ENCODE peak calls at places on chromosomes 12 and 14, in ten cellular contexts. M is BJ; Q is fibroblast of the aortic adventitia; N is foreskin fibroblast; L is CD8-positive, alpha-beta memory T cell; R is NCI-H2081; G is testis; B is choroid plexus epithelial cell; P is NB4; D is T-cell. T is an unnamed sample.

GRCh38 chr12:131105736-131106356 is 152.1 kb downstream of the ADGRD1 start:
- DNase-seq in M (no peak), Q (no peak), N (no peak), L (peak), R (no peak), G (no peak), B (no peak), P (peak), D (peak), T (no peak)

GRCh38 chr12:55470088-55470830 is at the start of gene OR6C70:
- DNase-seq in M (no peak), Q (no peak), N (no peak), L (no peak), R (no peak), G (no peak), B (no peak), P (no peak), D (no peak), T (no peak)

GRCh38 chr12:89980236-89980635 is 271.6 kb upstream of the ATP2B1 start:
- DNase-seq in M (peak), Q (peak), N (peak), L (no peak), R (no peak), G (no peak), B (peak), P (peak), D (no peak), T (no peak)

GRCh38 chr12:57475271-57476161 is 4.2 kb downstream of the ARHGAP9 start:
- DNase-seq in M (no peak), Q (peak), N (peak), L (no peak), R (no peak), G (peak), B (peak), P (no peak), D (no peak), T (no peak)

GRCh38 chr12:127628655-127629054 is 638.3 kb upstream of the TMEM132C start:
- DNase-seq in M (peak), Q (peak), N (peak), L (no peak), R (no peak), G (no peak), B (no peak), P (no peak), D (no peak), T (peak)

GRCh38 chr14:76773188-76773885 is 12.1 kb downstream of the VASH1 start:
- DNase-seq in M (peak), Q (peak), N (peak), L (no peak), R (no peak), G (peak), B (peak), P (peak), D (no peak), T (no peak)

GRCh38 chr12:120101617-120102016 is 14.9 kb downstream of the RAB35 start:
- DNase-seq in M (no peak), Q (no peak), N (no peak), L (no peak), R (no peak), G (no peak), B (no peak), P (no peak), D (no peak), T (no peak)

GRCh38 chr14:96409701-96410100 is 17.8 kb downstream of the AK7 start:
- DNase-seq in M (no peak), Q (peak), N (no peak), L (no peak), R (no peak), G (no peak), B (no peak), P (no peak), D (no peak), T (no peak)

GRCh38 chr14:100593751-100594624 is 6.8 kb upstream of the BEGAIN start:
- DNase-seq in M (no peak), Q (no peak), N (no peak), L (no peak), R (no peak), G (no peak), B (no peak), P (no peak), D (no peak), T (no peak)

GRCh38 chr14:50864911-50865310 is 6.9 kb upstream of the ABHD12B start:
- DNase-seq in M (no peak), Q (no peak), N (no peak), L (no peak), R (no peak), G (no peak), B (no peak), P (no peak), D (no peak), T (no peak)

GRCh38 chr14:85565862-85566296 is 35.9 kb downstream of the FLRT2 start:
- DNase-seq in M (no peak), Q (peak), N (peak), L (no peak), R (peak), G (no peak), B (peak), P (no peak), D (no peak), T (peak)